ENCODE peak calls at places on chromosome 16, in seven cellular contexts. One of them, this sample, is unnamed.

GRCh38 chr16:15949210-15950166 is at the start of gene ABCC1:
- DNase-seq in IMR-90: no peak
- DNase-seq in neural progenitor cell: peak; percentile 77
- DNase-seq in HCT116: no peak
- DNase-seq in cardiac muscle cell: peak; percentile 48
- DNase-seq in mesendoderm: peak; percentile 70
- DNase-seq in prostate gland: peak; percentile 40
- DNase-seq in this sample: peak; percentile 56

GRCh38 chr16:23959801-23960072 is 124.0 kb downstream of the PRKCB start:
- DNase-seq in IMR-90: no peak
- DNase-seq in neural progenitor cell: no peak
- DNase-seq in HCT116: no peak
- DNase-seq in cardiac muscle cell: no peak
- DNase-seq in mesendoderm: no peak
- DNase-seq in prostate gland: no peak
- DNase-seq in this sample: no peak

GRCh38 chr16:18950469-18951185 is 24.4 kb upstream of the SMG1 start:
- DNase-seq in IMR-90: no peak
- DNase-seq in neural progenitor cell: no peak
- DNase-seq in HCT116: no peak
- DNase-seq in cardiac muscle cell: no peak
- DNase-seq in mesendoderm: no peak
- DNase-seq in prostate gland: no peak
- DNase-seq in this sample: no peak

GRCh38 chr16:55434000-55434399 is 45.0 kb upstream of the MMP2 start:
- DNase-seq in IMR-90: no peak
- DNase-seq in neural progenitor cell: no peak
- DNase-seq in HCT116: no peak
- DNase-seq in cardiac muscle cell: no peak
- DNase-seq in mesendoderm: no peak
- DNase-seq in prostate gland: no peak
- DNase-seq in this sample: no peak

GRCh38 chr16:18933501-18933900 is 7.3 kb upstream of the SMG1 start:
- DNase-seq in IMR-90: no peak
- DNase-seq in neural progenitor cell: no peak
- DNase-seq in HCT116: no peak
- DNase-seq in cardiac muscle cell: no peak
- DNase-seq in mesendoderm: no peak
- DNase-seq in prostate gland: no peak
- DNase-seq in this sample: no peak

GRCh38 chr16:7990864-7991263 is 599.4 kb downstream of the TMEM114 start:
- DNase-seq in IMR-90: no peak
- DNase-seq in neural progenitor cell: no peak
- DNase-seq in HCT116: no peak
- DNase-seq in cardiac muscle cell: no peak
- DNase-seq in mesendoderm: no peak
- DNase-seq in prostate gland: no peak
- DNase-seq in this sample: no peak

GRCh38 chr16:78034530-78034929 is 12.2 kb downstream of the CLEC3A start:
- DNase-seq in IMR-90: no peak
- DNase-seq in neural progenitor cell: no peak
- DNase-seq in HCT116: no peak
- DNase-seq in cardiac muscle cell: no peak
- DNase-seq in mesendoderm: no peak
- DNase-seq in prostate gland: peak; percentile 21
- DNase-seq in this sample: no peak

GRCh38 chr16:61045931-61046330 is 990.3 kb downstream of the CDH8 start:
- DNase-seq in IMR-90: no peak
- DNase-seq in neural progenitor cell: no peak
- DNase-seq in HCT116: no peak
- DNase-seq in cardiac muscle cell: no peak
- DNase-seq in mesendoderm: no peak
- DNase-seq in prostate gland: no peak
- DNase-seq in this sample: no peak

GRCh38 chr16:72854537-72854936 is 193.4 kb downstream of the ZFHX3 start:
- DNase-seq in IMR-90: no peak
- DNase-seq in neural progenitor cell: no peak
- DNase-seq in HCT116: no peak
- DNase-seq in cardiac muscle cell: no peak
- DNase-seq in mesendoderm: no peak
- DNase-seq in prostate gland: no peak
- DNase-seq in this sample: no peak

GRCh38 chr16:20883554-20884239 is 16.5 kb downstream of the DCUN1D3 start:
- DNase-seq in IMR-90: no peak
- DNase-seq in neural progenitor cell: no peak
- DNase-seq in HCT116: no peak
- DNase-seq in cardiac muscle cell: peak; percentile 83
- DNase-seq in mesendoderm: no peak
- DNase-seq in prostate gland: no peak
- DNase-seq in this sample: no peak

GRCh38 chr16:65315004-65315398 is 193.1 kb upstream of the CDH11 start:
- DNase-seq in IMR-90: no peak
- DNase-seq in neural progenitor cell: peak; percentile 2
- DNase-seq in HCT116: no peak
- DNase-seq in cardiac muscle cell: peak; percentile 66
- DNase-seq in mesendoderm: no peak
- DNase-seq in prostate gland: no peak
- DNase-seq in this sample: no peak

DNA sequence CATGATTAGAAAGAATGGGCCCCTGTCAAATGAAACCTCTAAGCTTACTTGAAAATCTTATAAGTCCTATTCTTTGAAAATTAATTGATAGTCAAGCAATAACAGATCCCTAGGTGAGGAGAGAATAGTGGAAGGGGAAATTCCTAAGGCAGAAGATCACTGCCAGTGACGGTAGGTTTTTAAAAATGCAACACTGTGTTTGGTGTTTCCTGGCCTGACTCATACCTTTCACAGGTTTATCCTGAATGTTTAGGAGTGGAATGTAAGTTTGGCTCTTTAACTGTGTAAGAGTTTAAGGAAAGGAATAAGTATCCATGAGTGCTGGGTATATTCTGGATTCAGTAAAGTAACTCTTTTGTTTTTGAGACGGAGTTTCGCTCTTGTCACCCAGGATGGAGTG is 23.8 kb downstream of the HAPSTR1 start:
- DNase-seq in IMR-90: peak; percentile 61
- DNase-seq in neural progenitor cell: no peak
- DNase-seq in HCT116: no peak
- DNase-seq in cardiac muscle cell: no peak
- DNase-seq in mesendoderm: peak; percentile 87
- DNase-seq in prostate gland: no peak
- DNase-seq in this sample: no peak
- H3K4me1 ChIP-seq in IMR-90: peaks cover 19% of the 10 kb centered on the region
- H3K4me1 ChIP-seq in neural progenitor cell: peaks cover 13% of the 10 kb centered on the region
- H3K4me1 ChIP-seq in HCT116: peaks cover 20% of the 10 kb centered on the region
- H3K4me1 ChIP-seq in cardiac muscle cell: peaks cover 26% of the 10 kb centered on the region
- H3K4me1 ChIP-seq in mesendoderm: peaks cover 7% of the 10 kb centered on the region
- H3K4me1 ChIP-seq in prostate gland: no peaks in the 10 kb centered on the region
- H3K4me1 ChIP-seq in this sample: peaks cover 66% of the 10 kb centered on the region

DNA sequence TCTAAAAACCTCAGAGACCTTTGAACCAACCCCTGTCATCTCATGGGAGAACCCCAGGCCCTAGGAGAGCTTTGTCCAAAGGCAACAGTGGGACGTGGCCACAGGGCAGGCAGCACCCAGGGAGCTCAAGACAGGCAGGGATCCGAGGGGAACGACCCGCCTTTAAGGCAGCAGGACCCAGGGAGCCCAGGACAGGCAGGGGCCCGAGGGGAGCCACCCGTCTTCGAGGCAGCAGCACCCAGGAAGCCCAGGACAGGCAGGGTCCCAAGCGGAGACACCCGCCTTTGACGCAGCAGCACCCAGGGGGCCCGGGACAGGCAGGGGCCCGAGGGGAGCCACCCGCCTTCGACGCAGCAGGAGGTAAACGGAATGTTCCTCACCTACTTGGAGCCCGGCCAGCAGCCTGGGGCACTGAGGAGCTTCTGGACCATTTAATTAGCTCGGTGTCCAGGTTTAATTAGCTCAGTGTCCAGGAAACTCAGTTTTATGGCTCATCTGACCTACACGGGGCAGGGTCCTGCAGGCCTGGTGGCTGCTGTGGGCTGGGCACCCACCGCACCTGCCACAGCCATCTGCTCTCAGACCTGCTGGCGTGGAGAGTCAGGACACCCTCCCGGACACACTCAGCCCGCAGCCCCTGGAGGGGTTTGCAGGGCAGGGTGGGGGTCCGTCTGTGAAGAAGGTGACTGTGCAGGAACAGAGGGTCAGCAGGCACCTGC is 24.4 kb downstream of the PIEZO1 start:
- DNase-seq in IMR-90: no peak
- DNase-seq in neural progenitor cell: no peak
- DNase-seq in HCT116: no peak
- DNase-seq in cardiac muscle cell: no peak
- DNase-seq in mesendoderm: no peak
- DNase-seq in prostate gland: peak; percentile 84
- DNase-seq in this sample: no peak
- H3K4me1 ChIP-seq in IMR-90: peaks cover 31% of the 10 kb centered on the region
- H3K4me1 ChIP-seq in neural progenitor cell: peaks cover 22% of the 10 kb centered on the region
- H3K4me1 ChIP-seq in HCT116: peaks cover 57% of the 10 kb centered on the region
- H3K4me1 ChIP-seq in cardiac muscle cell: peaks cover 45% of the 10 kb centered on the region
- H3K4me1 ChIP-seq in mesendoderm: peaks cover 6% of the 10 kb centered on the region
- H3K4me1 ChIP-seq in prostate gland: peaks cover 61% of the 10 kb centered on the region
- H3K4me1 ChIP-seq in this sample: peaks cover 72% of the 10 kb centered on the region

GRCh38 chr16:57822861-57823260 is 20.6 kb upstream of the KIFC3 start:
- DNase-seq in IMR-90: no peak
- DNase-seq in neural progenitor cell: no peak
- DNase-seq in HCT116: no peak
- DNase-seq in cardiac muscle cell: no peak
- DNase-seq in mesendoderm: no peak
- DNase-seq in prostate gland: no peak
- DNase-seq in this sample: no peak
- H3K4me1 ChIP-seq in IMR-90: no peaks in the 10 kb centered on the region
- H3K4me1 ChIP-seq in neural progenitor cell: no peaks in the 10 kb centered on the region
- H3K4me1 ChIP-seq in HCT116: peaks cover 30% of the 10 kb centered on the region
- H3K4me1 ChIP-seq in cardiac muscle cell: peaks cover 22% of the 10 kb centered on the region
- H3K4me1 ChIP-seq in mesendoderm: peaks cover 3% of the 10 kb centered on the region
- H3K4me1 ChIP-seq in prostate gland: no peaks in the 10 kb centered on the region
- H3K4me1 ChIP-seq in this sample: peaks cover 12% of the 10 kb centered on the region

GRCh38 chr16:68779891-68780290 is 42.8 kb downstream of the CDH1 start:
- DNase-seq in IMR-90: no peak
- DNase-seq in neural progenitor cell: no peak
- DNase-seq in HCT116: no peak
- DNase-seq in cardiac muscle cell: no peak
- DNase-seq in mesendoderm: no peak
- DNase-seq in prostate gland: peak; percentile 69
- DNase-seq in this sample: no peak
- H3K4me1 ChIP-seq in IMR-90: no peaks in the 10 kb centered on the region
- H3K4me1 ChIP-seq in neural progenitor cell: peaks cover 10% of the 10 kb centered on the region
- H3K4me1 ChIP-seq in HCT116: no peaks in the 10 kb centered on the region
- H3K4me1 ChIP-seq in cardiac muscle cell: no peaks in the 10 kb centered on the region
- H3K4me1 ChIP-seq in mesendoderm: peaks cover 9% of the 10 kb centered on the region
- H3K4me1 ChIP-seq in prostate gland: peaks cover 16% of the 10 kb centered on the region
- H3K4me1 ChIP-seq in this sample: peaks cover 11% of the 10 kb centered on the region

DNA sequence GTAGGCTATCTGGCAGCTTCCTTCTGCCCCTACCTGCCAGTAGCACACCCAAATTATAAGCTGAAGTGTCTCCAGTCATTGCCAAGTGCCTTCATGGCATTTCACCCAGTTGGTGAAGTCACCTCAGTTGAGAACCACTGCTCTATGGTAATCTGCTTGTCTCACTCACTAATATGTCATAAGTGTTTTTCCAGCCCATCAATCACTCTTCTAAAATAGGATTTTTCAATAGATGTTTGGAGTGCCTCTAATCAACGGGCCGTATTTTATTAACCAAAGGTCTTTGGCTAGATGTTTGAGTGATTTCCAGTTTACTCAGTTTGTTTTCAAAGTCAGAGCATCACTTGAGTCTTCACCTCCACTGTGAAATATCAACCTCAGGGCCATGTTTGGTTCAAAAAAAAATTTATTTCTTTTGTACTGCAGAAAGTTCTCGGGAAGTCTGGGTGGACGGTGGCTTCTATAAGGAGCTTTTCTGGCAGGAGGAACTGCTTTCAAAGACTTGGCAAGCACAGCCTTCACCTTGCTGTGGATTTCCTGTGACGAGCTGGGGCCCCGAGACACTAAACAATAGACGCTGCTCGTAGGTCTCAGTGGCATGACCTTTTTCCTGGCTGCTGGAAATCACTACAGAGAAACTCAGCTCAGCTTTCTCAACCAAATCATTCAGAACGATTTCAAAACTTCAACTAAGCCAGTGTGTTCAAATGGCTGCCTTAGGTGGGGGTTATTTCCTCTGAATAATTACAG is 95.2 kb upstream of the FOXF1 start:
- DNase-seq in IMR-90: no peak
- DNase-seq in neural progenitor cell: no peak
- DNase-seq in HCT116: no peak
- DNase-seq in cardiac muscle cell: no peak
- DNase-seq in mesendoderm: no peak
- DNase-seq in prostate gland: no peak
- DNase-seq in this sample: no peak
- H3K4me1 ChIP-seq in IMR-90: no peaks in the 10 kb centered on the region
- H3K4me1 ChIP-seq in neural progenitor cell: peaks cover 4% of the 10 kb centered on the region
- H3K4me1 ChIP-seq in HCT116: no peaks in the 10 kb centered on the region
- H3K4me1 ChIP-seq in cardiac muscle cell: no peaks in the 10 kb centered on the region
- H3K4me1 ChIP-seq in mesendoderm: no peaks in the 10 kb centered on the region
- H3K4me1 ChIP-seq in prostate gland: no peaks in the 10 kb centered on the region
- H3K4me1 ChIP-seq in this sample: no peaks in the 10 kb centered on the region

GRCh38 chr16:66519974-66520373 is 29.9 kb downstream of the TK2 start:
- DNase-seq in IMR-90: no peak
- DNase-seq in neural progenitor cell: no peak
- DNase-seq in HCT116: no peak
- DNase-seq in cardiac muscle cell: no peak
- DNase-seq in mesendoderm: no peak
- DNase-seq in prostate gland: no peak
- DNase-seq in this sample: no peak
- H3K4me1 ChIP-seq in IMR-90: peaks cover 31% of the 10 kb centered on the region
- H3K4me1 ChIP-seq in neural progenitor cell: peaks cover 12% of the 10 kb centered on the region
- H3K4me1 ChIP-seq in HCT116: peaks cover 64% of the 10 kb centered on the region
- H3K4me1 ChIP-seq in cardiac muscle cell: no peaks in the 10 kb centered on the region
- H3K4me1 ChIP-seq in mesendoderm: no peaks in the 10 kb centered on the region
- H3K4me1 ChIP-seq in prostate gland: peaks cover 21% of the 10 kb centered on the region
- H3K4me1 ChIP-seq in this sample: peaks cover 95% of the 10 kb centered on the region

GRCh38 chr16:30680326-30680725 is 18.6 kb upstream of the SRCAP start:
- DNase-seq in IMR-90: no peak
- DNase-seq in neural progenitor cell: no peak
- DNase-seq in HCT116: no peak
- DNase-seq in cardiac muscle cell: no peak
- DNase-seq in mesendoderm: no peak
- DNase-seq in prostate gland: no peak
- DNase-seq in this sample: no peak

GRCh38 chr16:30675133-30675532 is 16.9 kb downstream of the FBRS start:
- DNase-seq in IMR-90: no peak
- DNase-seq in neural progenitor cell: no peak
- DNase-seq in HCT116: no peak
- DNase-seq in cardiac muscle cell: no peak
- DNase-seq in mesendoderm: no peak
- DNase-seq in prostate gland: no peak
- DNase-seq in this sample: no peak

GRCh38 chr16:30678586-30678970 is 20.3 kb downstream of the FBRS start:
- DNase-seq in IMR-90: no peak
- DNase-seq in neural progenitor cell: no peak
- DNase-seq in HCT116: no peak
- DNase-seq in cardiac muscle cell: no peak
- DNase-seq in mesendoderm: no peak
- DNase-seq in prostate gland: no peak
- DNase-seq in this sample: no peak

GRCh38 chr16:30677931-30678585 is 19.8 kb downstream of the FBRS start:
- DNase-seq in IMR-90: no peak
- DNase-seq in neural progenitor cell: peak; percentile 24
- DNase-seq in HCT116: no peak
- DNase-seq in cardiac muscle cell: no peak
- DNase-seq in mesendoderm: peak; percentile 36
- DNase-seq in prostate gland: no peak
- DNase-seq in this sample: no peak
- H3K4me1 ChIP-seq in IMR-90: no peaks in the 10 kb centered on the region
- H3K4me1 ChIP-seq in neural progenitor cell: peaks cover 10% of the 10 kb centered on the region
- H3K4me1 ChIP-seq in HCT116: no peaks in the 10 kb centered on the region
- H3K4me1 ChIP-seq in cardiac muscle cell: no peaks in the 10 kb centered on the region
- H3K4me1 ChIP-seq in mesendoderm: no peaks in the 10 kb centered on the region
- H3K4me1 ChIP-seq in prostate gland: no peaks in the 10 kb centered on the region
- H3K4me1 ChIP-seq in this sample: no peaks in the 10 kb centered on the region